ENCODE peak calls at places on chromosome 18, in four cellular contexts. E, A, Y and T are unnamed samples.

GRCh38 chr18:75164479-75164878 is 44.5 kb downstream of the PTGR3 start:
- DNase-seq in Y (no peak), A (no peak), E (no peak), T (no peak)

GRCh38 chr18:61435064-61435652 is 101.9 kb downstream of the CDH20 start:
- DNase-seq in Y (peak), A (no peak), E (no peak), T (no peak)

GRCh38 chr18:43751203-43751602 is 473.9 kb upstream of the SYT4 start:
- DNase-seq in E (no peak), Y (no peak), A (no peak), T (peak)

GRCh38 chr18:77102246-77103040 is 30.1 kb downstream of the MBP start:
- DNase-seq in A (no peak), Y (no peak), E (peak), T (peak)

GRCh38 chr18:37662099-37662498 is 96.5 kb upstream of the CELF4 start:
- DNase-seq in A (no peak), Y (no peak), E (no peak), T (no peak)

GRCh38 chr18:23228102-23229051 is 93.1 kb downstream of the CABLES1 start:
- DNase-seq in A (peak), E (no peak), Y (peak), T (no peak)

GRCh38 chr18:13684546-13684945 is 41.8 kb downstream of the FAM210A start:
- DNase-seq in Y (peak), E (no peak), A (no peak), T (no peak)

GRCh38 chr18:21369146-21369545 is 127.1 kb downstream of the GREB1L start:
- DNase-seq in A (no peak), E (no peak), Y (no peak), T (no peak)

GRCh38 chr18:36212301-36212977 is 25.1 kb downstream of the MOCOS start:
- DNase-seq in A (no peak), E (no peak), Y (no peak), T (no peak)

GRCh38 chr18:48621240-48621639 is 82.4 kb downstream of the CTIF start:
- DNase-seq in Y (peak), E (peak), A (no peak), T (no peak)

GRCh38 chr18:40035951-40036350 is 1919.1 kb upstream of the PIK3C3 start:
- DNase-seq in Y (no peak), E (no peak), A (no peak), T (no peak)

GRCh38 chr18:35267809-35268208 is 22.2 kb downstream of the ZSCAN30 start:
- DNase-seq in A (no peak), Y (no peak), E (no peak), T (no peak)

GRCh38 chr18:42861259-42861658 is 254.2 kb downstream of the RIT2 start:
- DNase-seq in E (no peak), Y (no peak), A (no peak), T (no peak)

GRCh38 chr18:54671291-54671881 is 80.3 kb downstream of the DYNAP start:
- DNase-seq in A (no peak), E (peak), Y (peak), T (no peak)

GRCh38 chr18:26056291-26056690 is 34.1 kb downstream of the SS18 start:
- DNase-seq in E (no peak), Y (no peak), A (no peak), T (no peak)

GRCh38 chr18:21359746-21360145 is 117.7 kb downstream of the GREB1L start:
- DNase-seq in Y (no peak), E (peak), A (no peak), T (no peak)

GRCh38 chr18:28204154-28204553 is 27.2 kb upstream of the CDH2 start:
- DNase-seq in A (no peak), E (peak), Y (no peak), T (peak)

GRCh38 chr18:62637807-62638687 is 77.3 kb upstream of the PHLPP1 start:
- DNase-seq in E (no peak), A (peak), Y (peak), T (no peak)

GRCh38 chr18:29285471-29285870 is 1108.5 kb upstream of the CDH2 start:
- DNase-seq in E (no peak), Y (no peak), A (no peak), T (no peak)

GRCh38 chr18:27977009-27977408 is 199.9 kb downstream of the CDH2 start:
- DNase-seq in Y (no peak), E (no peak), A (no peak), T (no peak)

GRCh38 chr18:79573921-79574491 is 105.6 kb upstream of the CTDP1 start:
- DNase-seq in Y (no peak), A (no peak), E (no peak), T (no peak)

GRCh38 chr18:68983126-68983525 is 185.2 kb downstream of the CCDC102B start:
- DNase-seq in E (no peak), Y (no peak), A (no peak), T (no peak)

GRCh38 chr18:34694611-34695165 is 15.4 kb upstream of the DTNA start:
- DNase-seq in Y (no peak), A (no peak), E (no peak), T (no peak)

GRCh38 chr18:27017901-27018500 is 152.5 kb upstream of the AQP4 start:
- DNase-seq in Y (peak), A (no peak), E (no peak), T (no peak)

GRCh38 chr18:49561377-49562193 is at the start of gene LIPG:
- DNase-seq in E (no peak), Y (peak), A (peak), T (peak)

GRCh38 chr18:36321636-36322407 is 24.3 kb downstream of the FHOD3 start:
- DNase-seq in Y (no peak), E (no peak), A (no peak), T (no peak)

GRCh38 chr18:74935411-74935810 is 273.5 kb downstream of the PTGR3 start:
- DNase-seq in E (no peak), Y (no peak), A (no peak), T (no peak)

GRCh38 chr18:59218018-59218417 is 1.9 kb upstream of the GRP start:
- DNase-seq in A (no peak), Y (no peak), E (no peak), T (no peak)

GRCh38 chr18:27419646-27420045 is 234.5 kb upstream of the CHST9 start:
- DNase-seq in A (no peak), Y (no peak), E (no peak), T (no peak)

GRCh38 chr18:62904396-62905285 is 189.3 kb downstream of the PHLPP1 start:
- DNase-seq in A (no peak), E (no peak), Y (no peak), T (no peak)

GRCh38 chr18:11005528-11005927 is 143.8 kb downstream of the PIEZO2 start:
- DNase-seq in A (no peak), Y (peak), E (no peak), T (peak)

GRCh38 chr18:12606592-12607315 is 51.2 kb downstream of the SPIRE1 start:
- DNase-seq in Y (peak), E (peak), A (no peak), T (peak)

GRCh38 chr18:68676913-68677312 is 38.0 kb downstream of the TMX3 start:
- DNase-seq in Y (no peak), E (no peak), A (no peak), T (no peak)

GRCh38 chr18:42231796-42232195 is 276.8 kb downstream of the PIK3C3 start:
- DNase-seq in Y (no peak), E (no peak), A (no peak), T (no peak)

GRCh38 chr18:28116461-28116860 is 60.5 kb downstream of the CDH2 start:
- DNase-seq in E (no peak), Y (no peak), A (no peak), T (no peak)

GRCh38 chr18:11872479-11873136 is 21.4 kb downstream of the CHMP1B start:
- DNase-seq in E (no peak), A (no peak), Y (peak), T (no peak)

GRCh38 chr18:38563396-38563980 is 997.9 kb upstream of the CELF4 start:
- DNase-seq in Y (no peak), E (no peak), A (no peak), T (no peak)

GRCh38 chr18:63970803-63971191 is 916 bp downstream of the SERPINB8 start:
- DNase-seq in Y (peak), A (no peak), E (no peak), T (no peak)